ENCODE peak calls at places on chromosomes 2 and 18, in seven cellular contexts. L is posterior vena cava; H is neural crest cell; R is HS-27A; E is activated CD8-positive, alpha-beta memory T cell treated with anti-CD3 and anti-CD28 coated beads for 48 hours; I is colonic mucosa; M is anterior cingulate cortex. F is an unnamed sample.

GRCh38 chr18:63443820-63444219 is 21.5 kb upstream of the VPS4B start:
- DNase-seq in L (no peak), H (no peak), R (no peak), E (no peak), I (no peak), M (no peak), F (no peak)

GRCh38 chr2:38098351-38099095 is 22.6 kb upstream of the CYP1B1 start:
- DNase-seq in L (no peak), H (no peak), R (no peak), E (no peak), I (no peak), M (no peak), F (no peak)

GRCh38 chr2:112151701-112152440 is 13.7 kb downstream of the FBLN7 start:
- DNase-seq in L (peak), H (no peak), R (no peak), E (no peak), I (peak), M (no peak), F (no peak)

GRCh38 chr18:111292-112014 is 46.9 kb upstream of the USP14 start:
- DNase-seq in L (no peak), H (peak), R (no peak), E (no peak), I (peak), M (no peak), F (peak)

GRCh38 chr2:225740086-225740485 is 340.6 kb downstream of the NYAP2 start:
- DNase-seq in L (no peak), H (no peak), R (no peak), E (no peak), I (no peak), M (no peak), F (no peak)

GRCh38 chr2:205148756-205149155 is 533.5 kb upstream of the NRP2 start:
- DNase-seq in L (no peak), H (no peak), R (no peak), E (no peak), I (no peak), M (no peak), F (no peak)

GRCh38 chr2:179861777-179862117 is 335 bp upstream of the ZNF385B start:
- DNase-seq in L (no peak), H (peak), R (no peak), E (no peak), I (no peak), M (no peak), F (no peak)

GRCh38 chr18:29644276-29644675 is 1398.3 kb downstream of the DSC3 start:
- DNase-seq in L (no peak), H (no peak), R (peak), E (no peak), I (no peak), M (no peak), F (no peak)

GRCh38 chr2:163943403-163944356 is 207.9 kb upstream of the FIGN start:
- DNase-seq in L (no peak), H (peak), R (no peak), E (no peak), I (no peak), M (no peak), F (no peak)

GRCh38 chr2:65361623-65362022 is 70.8 kb downstream of the SPRED2 start:
- DNase-seq in L (no peak), H (no peak), R (no peak), E (no peak), I (no peak), M (no peak), F (no peak)

GRCh38 chr2:152062130-152063091 is 36.4 kb downstream of the CACNB4 start:
- DNase-seq in L (peak), H (no peak), R (peak), E (no peak), I (no peak), M (peak), F (no peak)

GRCh38 chr18:8139971-8140406 is 469.2 kb upstream of the RAB12 start:
- DNase-seq in L (peak), H (no peak), R (no peak), E (no peak), I (no peak), M (peak), F (no peak)

GRCh38 chr2:131035112-131035825 is 58.0 kb downstream of the FAM168B start:
- DNase-seq in L (peak), H (no peak), R (no peak), E (no peak), I (no peak), M (no peak), F (no peak)

GRCh38 chr18:73784853-73785252 is 362.8 kb downstream of the FBXO15 start:
- DNase-seq in L (no peak), H (no peak), R (no peak), E (no peak), I (no peak), M (no peak), F (no peak)

GRCh38 chr2:71510196-71510807 is 56.9 kb downstream of the DYSF start:
- DNase-seq in L (peak), H (peak), R (no peak), E (peak), I (peak), M (peak), F (peak)

GRCh38 chr2:222423632-222424280 is 587 bp upstream of the SGPP2 start:
- DNase-seq in L (no peak), H (no peak), R (no peak), E (peak), I (no peak), M (no peak), F (peak)

GRCh38 chr18:24078391-24078790 is 60.5 kb upstream of the CABYR start:
- DNase-seq in L (no peak), H (no peak), R (no peak), E (no peak), I (no peak), M (no peak), F (no peak)

GRCh38 chr2:121955313-121956211 is 200.1 kb downstream of the TSN start:
- DNase-seq in L (no peak), H (no peak), R (no peak), E (no peak), I (no peak), M (no peak), F (no peak)

GRCh38 chr2:218896501-218897393 is 16.1 kb downstream of the WNT10A start:
- DNase-seq in L (no peak), H (no peak), R (no peak), E (no peak), I (peak), M (no peak), F (peak)

GRCh38 chr18:43893001-43893637 is 615.8 kb upstream of the SYT4 start:
- DNase-seq in L (no peak), H (no peak), R (peak), E (no peak), I (no peak), M (no peak), F (no peak)

GRCh38 chr2:163659224-163659623 is 76.6 kb downstream of the FIGN start:
- DNase-seq in L (no peak), H (no peak), R (no peak), E (no peak), I (no peak), M (no peak), F (no peak)

GRCh38 chr2:220458051-220458450 is 830.6 kb downstream of the SLC4A3 start:
- DNase-seq in L (no peak), H (no peak), R (no peak), E (no peak), I (no peak), M (no peak), F (no peak)

GRCh38 chr2:124187948-124188347 is 162.9 kb downstream of the CNTNAP5 start:
- DNase-seq in L (no peak), H (no peak), R (no peak), E (no peak), I (no peak), M (no peak), F (no peak)

GRCh38 chr2:112885503-112885897 is 25.5 kb upstream of the IL37 start:
- DNase-seq in L (no peak), H (no peak), R (no peak), E (no peak), I (no peak), M (no peak), F (no peak)

GRCh38 chr18:57430166-57430958 is 4.8 kb upstream of the ONECUT2 start:
- DNase-seq in L (no peak), H (peak), R (no peak), E (no peak), I (no peak), M (no peak), F (no peak)

GRCh38 chr18:67726882-67727281 is 210.4 kb upstream of the DSEL start:
- DNase-seq in L (no peak), H (no peak), R (no peak), E (no peak), I (no peak), M (no peak), F (no peak)

F was measured in stimulated activated CD8-positive, alpha-beta memory T cell treated with anti-CD3 and anti-CD28 coated beads, Interleukin-2, amount 100 ng/mL, for 48 hours.